ENCODE peak calls at places on chromosomes 12 and 14, in eight cellular contexts. One of them, this sample, is unnamed.

GRCh38 chr14:38721822-38722431 is 381.1 kb downstream of the SEC23A start:
- DNase-seq in fibroblast of pulmonary artery: peak; percentile 76
- DNase-seq in AG04449: no peak
- DNase-seq in Peyer's patch: no peak
- DNase-seq in AG04450: no peak
- DNase-seq in psoas muscle: peak; percentile 43
- DNase-seq in kidney epithelial cell: no peak
- DNase-seq in WERI-Rb-1: peak; percentile 38
- DNase-seq in this sample: peak; percentile 40

GRCh38 chr14:32085182-32085844 is 8.2 kb downstream of the ARHGAP5 start:
- DNase-seq in fibroblast of pulmonary artery: no peak
- DNase-seq in AG04449: no peak
- DNase-seq in Peyer's patch: no peak
- DNase-seq in AG04450: no peak
- DNase-seq in psoas muscle: no peak
- DNase-seq in kidney epithelial cell: no peak
- DNase-seq in WERI-Rb-1: no peak
- DNase-seq in this sample: no peak

GRCh38 chr12:105020241-105020962 is 34.3 kb downstream of the NOPCHAP1 start:
- DNase-seq in fibroblast of pulmonary artery: no peak
- DNase-seq in AG04449: no peak
- DNase-seq in Peyer's patch: no peak
- DNase-seq in AG04450: no peak
- DNase-seq in psoas muscle: no peak
- DNase-seq in kidney epithelial cell: no peak
- DNase-seq in WERI-Rb-1: no peak
- DNase-seq in this sample: no peak

GRCh38 chr12:125098676-125099406 is 33.6 kb downstream of the AACS start:
- DNase-seq in fibroblast of pulmonary artery: no peak
- DNase-seq in AG04449: no peak
- DNase-seq in Peyer's patch: no peak
- DNase-seq in AG04450: no peak
- DNase-seq in psoas muscle: no peak
- DNase-seq in kidney epithelial cell: no peak
- DNase-seq in WERI-Rb-1: no peak
- DNase-seq in this sample: no peak

GRCh38 chr12:3556716-3557115 is 65.7 kb downstream of the PRMT8 start:
- DNase-seq in fibroblast of pulmonary artery: no peak
- DNase-seq in AG04449: no peak
- DNase-seq in Peyer's patch: no peak
- DNase-seq in AG04450: no peak
- DNase-seq in psoas muscle: no peak
- DNase-seq in kidney epithelial cell: no peak
- DNase-seq in WERI-Rb-1: no peak
- DNase-seq in this sample: no peak

GRCh38 chr12:19230299-19230866 is 100.8 kb downstream of the PLEKHA5 start:
- DNase-seq in fibroblast of pulmonary artery: no peak
- DNase-seq in AG04449: no peak
- DNase-seq in Peyer's patch: no peak
- DNase-seq in AG04450: no peak
- DNase-seq in psoas muscle: no peak
- DNase-seq in kidney epithelial cell: no peak
- DNase-seq in WERI-Rb-1: no peak
- DNase-seq in this sample: no peak

GRCh38 chr12:102527256-102527720 is 46.9 kb upstream of the IGF1 start:
- DNase-seq in fibroblast of pulmonary artery: peak; percentile 25
- DNase-seq in AG04449: peak; percentile 31
- DNase-seq in Peyer's patch: no peak
- DNase-seq in AG04450: peak; percentile 15
- DNase-seq in psoas muscle: no peak
- DNase-seq in kidney epithelial cell: no peak
- DNase-seq in WERI-Rb-1: no peak
- DNase-seq in this sample: no peak

GRCh38 chr12:47361389-47362031 is 281.8 kb upstream of the AMIGO2 start:
- DNase-seq in fibroblast of pulmonary artery: no peak
- DNase-seq in AG04449: no peak
- DNase-seq in Peyer's patch: peak; percentile 70
- DNase-seq in AG04450: no peak
- DNase-seq in psoas muscle: no peak
- DNase-seq in kidney epithelial cell: no peak
- DNase-seq in WERI-Rb-1: no peak
- DNase-seq in this sample: no peak

DNA sequence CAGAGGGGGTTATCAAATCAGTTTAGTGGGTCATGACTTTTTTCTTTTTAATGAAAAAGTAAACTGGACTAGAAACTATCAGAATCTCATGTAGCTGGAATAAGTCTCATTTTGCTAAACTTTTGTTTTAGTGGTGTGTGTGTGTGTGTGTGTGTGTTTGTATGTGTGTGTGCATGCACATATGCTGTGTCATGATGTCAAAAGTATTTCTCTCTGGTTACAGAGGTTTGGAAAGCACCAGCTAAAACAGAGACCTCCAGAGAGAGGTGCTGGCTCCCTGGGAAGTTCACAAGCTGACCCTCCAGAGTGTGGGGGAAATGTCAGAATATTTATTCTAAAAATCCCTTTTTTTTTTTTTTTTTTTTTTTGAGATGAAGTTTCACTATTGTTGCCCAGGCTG is 114.7 kb downstream of the LGMN start:
- DNase-seq in fibroblast of pulmonary artery: peak; percentile 34
- DNase-seq in AG04449: no peak
- DNase-seq in Peyer's patch: no peak
- DNase-seq in AG04450: no peak
- DNase-seq in psoas muscle: no peak
- DNase-seq in kidney epithelial cell: no peak
- DNase-seq in WERI-Rb-1: no peak
- DNase-seq in this sample: no peak
- H3K4me3 ChIP-seq in fibroblast of pulmonary artery: no peak overlapping the region
- H3K4me3 ChIP-seq in AG04449: no peak overlapping the region
- H3K4me3 ChIP-seq in Peyer's patch: no peak overlapping the region
- H3K4me3 ChIP-seq in AG04450: no peak overlapping the region
- H3K4me3 ChIP-seq in psoas muscle: no peak overlapping the region
- H3K4me3 ChIP-seq in kidney epithelial cell: no peak overlapping the region
- H3K4me3 ChIP-seq in WERI-Rb-1: no peak overlapping the region
- H3K4me3 ChIP-seq in this sample: no peak overlapping the region

DNA sequence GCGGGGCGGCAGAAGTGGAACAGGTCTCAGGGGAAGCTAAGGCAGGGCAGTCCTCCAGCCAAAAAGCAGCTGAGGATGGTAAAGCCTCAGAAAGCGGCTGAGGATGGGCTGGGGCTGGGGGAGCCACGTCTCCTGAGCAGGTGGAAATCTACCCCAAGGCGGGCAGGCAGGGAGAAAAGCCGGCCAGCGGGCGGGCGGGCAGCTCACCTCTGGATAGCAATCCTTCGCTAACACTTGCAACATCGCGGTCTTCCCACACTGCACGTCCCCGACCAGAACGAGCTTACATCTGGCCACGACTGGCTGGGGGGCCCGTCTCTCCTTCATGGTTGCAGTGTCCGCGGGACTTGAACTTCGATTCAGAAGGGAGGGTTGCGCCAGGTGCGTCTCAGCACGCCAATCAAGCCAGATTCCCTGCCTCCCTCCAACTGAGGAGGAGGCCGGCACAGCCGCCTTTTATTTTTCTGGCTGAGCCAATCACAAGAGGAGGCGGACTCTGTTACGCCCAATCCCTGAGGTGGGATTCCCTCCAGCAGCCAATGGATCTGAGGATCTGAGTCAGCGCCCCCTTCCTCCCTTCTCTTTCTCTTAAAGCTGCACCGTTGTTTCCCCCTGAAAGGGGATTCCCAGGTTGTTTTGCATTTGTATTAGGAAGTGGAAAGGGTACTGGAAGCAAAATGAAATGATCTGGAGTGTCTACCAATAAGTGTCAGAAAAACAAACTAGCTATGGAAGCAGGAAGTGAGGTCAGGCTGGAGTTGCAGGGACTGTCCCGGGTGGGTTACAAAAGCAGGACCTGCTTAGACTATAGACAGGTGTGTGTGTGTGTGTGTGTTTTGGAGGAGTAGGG is at the start of gene RND1:
- DNase-seq in fibroblast of pulmonary artery: peak; percentile 94
- DNase-seq in AG04449: peak; percentile 36
- DNase-seq in Peyer's patch: peak; percentile 89
- DNase-seq in AG04450: peak; percentile 70
- DNase-seq in psoas muscle: peak; percentile 81
- DNase-seq in kidney epithelial cell: peak; percentile 73
- DNase-seq in WERI-Rb-1: peak; percentile 82
- DNase-seq in this sample: peak; percentile 77
- TF ChIP-seq CTCF in fibroblast of pulmonary artery: no peak
- TF ChIP-seq CTCF in AG04449: no peak
- TF ChIP-seq CTCF in Peyer's patch: no peak
- TF ChIP-seq CTCF in AG04450: peak; percentile 32
- TF ChIP-seq CTCF in psoas muscle: no peak
- TF ChIP-seq CTCF in kidney epithelial cell: peak; percentile 10
- TF ChIP-seq CTCF in WERI-Rb-1: no peak
- TF ChIP-seq CTCF in this sample: peak; percentile 8

GRCh38 chr12:21499765-21500164 is 1.7 kb downstream of the RECQL start:
- DNase-seq in fibroblast of pulmonary artery: no peak
- DNase-seq in AG04449: no peak
- DNase-seq in Peyer's patch: no peak
- DNase-seq in AG04450: no peak
- DNase-seq in psoas muscle: no peak
- DNase-seq in kidney epithelial cell: no peak
- DNase-seq in WERI-Rb-1: no peak
- DNase-seq in this sample: no peak
- H3K4me3 ChIP-seq in fibroblast of pulmonary artery: peak overlapping the region; percentile 91
- H3K4me3 ChIP-seq in AG04449: peak overlapping the region; percentile 81
- H3K4me3 ChIP-seq in Peyer's patch: no peak overlapping the region
- H3K4me3 ChIP-seq in AG04450: peak overlapping the region; percentile 80
- H3K4me3 ChIP-seq in psoas muscle: peak overlapping the region; percentile 95
- H3K4me3 ChIP-seq in kidney epithelial cell: no peak overlapping the region
- H3K4me3 ChIP-seq in WERI-Rb-1: no peak overlapping the region
- H3K4me3 ChIP-seq in this sample: peak overlapping the region; percentile 80

DNA sequence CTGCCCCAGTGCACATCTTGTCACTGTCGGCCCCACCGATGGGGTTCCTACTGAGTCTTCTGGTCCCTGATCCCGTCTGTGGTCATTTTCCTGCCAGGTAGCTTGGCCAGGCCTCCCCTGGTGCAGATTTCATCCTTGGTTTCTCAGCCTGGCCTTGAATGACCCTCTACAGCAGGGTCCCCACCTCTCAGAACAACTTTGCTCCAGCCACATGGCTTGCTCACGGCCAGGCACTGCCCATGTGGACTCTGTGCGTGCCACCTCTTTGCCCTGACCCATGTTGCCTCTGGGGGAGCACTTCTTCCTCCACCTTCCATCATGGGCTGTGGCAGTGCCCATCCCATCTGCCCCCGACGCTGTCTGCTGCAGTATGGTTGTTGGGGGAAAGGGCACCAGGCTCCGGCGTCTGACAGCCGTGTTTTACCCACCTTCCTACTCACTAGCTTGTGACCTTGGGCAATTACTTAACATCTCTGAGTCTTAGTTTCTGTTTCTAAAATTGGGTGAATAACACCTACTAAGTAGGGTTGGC is 2.0 kb upstream of the PTPN6 start:
- DNase-seq in fibroblast of pulmonary artery: no peak
- DNase-seq in AG04449: no peak
- DNase-seq in Peyer's patch: no peak
- DNase-seq in AG04450: no peak
- DNase-seq in psoas muscle: peak; percentile 11
- DNase-seq in kidney epithelial cell: no peak
- DNase-seq in WERI-Rb-1: no peak
- DNase-seq in this sample: no peak
- TF ChIP-seq CTCF in fibroblast of pulmonary artery: no peak
- TF ChIP-seq CTCF in AG04449: no peak
- TF ChIP-seq CTCF in Peyer's patch: peak; percentile 16
- TF ChIP-seq CTCF in AG04450: no peak
- TF ChIP-seq CTCF in psoas muscle: no peak
- TF ChIP-seq CTCF in kidney epithelial cell: no peak
- TF ChIP-seq CTCF in WERI-Rb-1: peak; percentile 32
- TF ChIP-seq CTCF in this sample: no peak

GRCh38 chr12:12266389-12266872 is 413 bp downstream of the LRP6 start:
- DNase-seq in fibroblast of pulmonary artery: no peak
- DNase-seq in AG04449: no peak
- DNase-seq in Peyer's patch: no peak
- DNase-seq in AG04450: no peak
- DNase-seq in psoas muscle: no peak
- DNase-seq in kidney epithelial cell: no peak
- DNase-seq in WERI-Rb-1: peak; percentile 27
- DNase-seq in this sample: no peak
- H3K4me3 ChIP-seq in fibroblast of pulmonary artery: peak overlapping the region; percentile 86
- H3K4me3 ChIP-seq in AG04449: peak overlapping the region; percentile 99
- H3K4me3 ChIP-seq in Peyer's patch: peak overlapping the region; percentile 58
- H3K4me3 ChIP-seq in AG04450: peak overlapping the region; percentile 99
- H3K4me3 ChIP-seq in psoas muscle: peak overlapping the region; percentile 89
- H3K4me3 ChIP-seq in kidney epithelial cell: peak overlapping the region; percentile 69
- H3K4me3 ChIP-seq in WERI-Rb-1: peak overlapping the region; percentile 91
- H3K4me3 ChIP-seq in this sample: peak overlapping the region; percentile 88

GRCh38 chr14:71029236-71029781 is 122.0 kb downstream of the PCNX1 start:
- DNase-seq in fibroblast of pulmonary artery: no peak
- DNase-seq in AG04449: no peak
- DNase-seq in Peyer's patch: no peak
- DNase-seq in AG04450: no peak
- DNase-seq in psoas muscle: no peak
- DNase-seq in kidney epithelial cell: no peak
- DNase-seq in WERI-Rb-1: no peak
- DNase-seq in this sample: no peak
- TF ChIP-seq CTCF in fibroblast of pulmonary artery: no peak
- TF ChIP-seq CTCF in AG04449: no peak
- TF ChIP-seq CTCF in Peyer's patch: no peak
- TF ChIP-seq CTCF in AG04450: no peak
- TF ChIP-seq CTCF in psoas muscle: no peak
- TF ChIP-seq CTCF in kidney epithelial cell: no peak
- TF ChIP-seq CTCF in WERI-Rb-1: no peak
- TF ChIP-seq CTCF in this sample: no peak

GRCh38 chr12:53780323-53780722 is 28.5 kb upstream of the CISTR start:
- DNase-seq in fibroblast of pulmonary artery: no peak
- DNase-seq in AG04449: no peak
- DNase-seq in Peyer's patch: no peak
- DNase-seq in AG04450: no peak
- DNase-seq in psoas muscle: no peak
- DNase-seq in kidney epithelial cell: no peak
- DNase-seq in WERI-Rb-1: no peak
- DNase-seq in this sample: no peak
- H3K4me3 ChIP-seq in fibroblast of pulmonary artery: no peak overlapping the region
- H3K4me3 ChIP-seq in AG04449: no peak overlapping the region
- H3K4me3 ChIP-seq in Peyer's patch: no peak overlapping the region
- H3K4me3 ChIP-seq in AG04450: no peak overlapping the region
- H3K4me3 ChIP-seq in psoas muscle: no peak overlapping the region
- H3K4me3 ChIP-seq in kidney epithelial cell: no peak overlapping the region
- H3K4me3 ChIP-seq in WERI-Rb-1: no peak overlapping the region
- H3K4me3 ChIP-seq in this sample: no peak overlapping the region

DNA sequence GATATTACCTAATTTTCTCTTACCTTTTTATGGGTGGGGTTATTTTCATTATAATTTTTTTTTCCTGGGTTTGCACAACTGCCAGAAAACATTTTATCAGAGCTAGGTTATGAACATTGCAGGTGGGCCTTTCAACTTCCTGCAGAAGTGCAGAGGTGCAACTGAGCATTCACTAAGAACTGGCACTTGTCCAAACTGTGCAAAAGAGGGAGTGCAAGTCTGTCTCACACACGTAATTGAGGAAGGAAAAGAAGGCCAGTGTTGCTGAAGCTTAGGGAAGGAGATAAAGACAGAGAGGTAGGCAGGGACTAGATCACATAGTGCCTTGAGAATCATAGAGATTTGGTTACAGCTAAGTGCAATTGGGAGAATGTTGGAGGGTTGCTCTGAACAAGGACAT is 14.1 kb upstream of the AMN1 start:
- DNase-seq in fibroblast of pulmonary artery: no peak
- DNase-seq in AG04449: no peak
- DNase-seq in Peyer's patch: peak; percentile 67
- DNase-seq in AG04450: no peak
- DNase-seq in psoas muscle: no peak
- DNase-seq in kidney epithelial cell: no peak
- DNase-seq in WERI-Rb-1: no peak
- DNase-seq in this sample: no peak
- TF ChIP-seq CTCF in fibroblast of pulmonary artery: no peak
- TF ChIP-seq CTCF in AG04449: no peak
- TF ChIP-seq CTCF in Peyer's patch: no peak
- TF ChIP-seq CTCF in AG04450: no peak
- TF ChIP-seq CTCF in psoas muscle: no peak
- TF ChIP-seq CTCF in kidney epithelial cell: no peak
- TF ChIP-seq CTCF in WERI-Rb-1: no peak
- TF ChIP-seq CTCF in this sample: no peak

This sample was measured in HFF-Myc.